ENCODE peak calls at places on chromosomes 13 and 19, in four cellular contexts. One of them, this sample, is unnamed.
A peak's percentile ranks its signal among the peaks of the same experiment; 100 is the strongest.

GRCh38 chr19:31258211-31259052 is 90.8 kb downstream of the TSHZ3 start:
- DNase-seq in neuronal stem cell: no peak
- DNase-seq in lung: no peak
- DNase-seq in tibial artery: peak; percentile 33
- DNase-seq in this sample: no peak

GRCh38 chr13:96238861-96239260 is 149.0 kb downstream of the HS6ST3 start:
- DNase-seq in neuronal stem cell: no peak
- DNase-seq in lung: no peak
- DNase-seq in tibial artery: no peak
- DNase-seq in this sample: no peak

GRCh38 chr19:1249298-1249989 is 1.1 kb downstream of the MIDN start:
- DNase-seq in neuronal stem cell: peak; percentile 97
- DNase-seq in lung: peak; percentile 91
- DNase-seq in tibial artery: peak; percentile 98
- DNase-seq in this sample: peak; percentile 97

GRCh38 chr13:20669162-20669561 is 34.3 kb upstream of the IL17D start:
- DNase-seq in neuronal stem cell: no peak
- DNase-seq in lung: no peak
- DNase-seq in tibial artery: no peak
- DNase-seq in this sample: no peak

GRCh38 chr19:35977446-35978222 is 17.4 kb upstream of the SDHAF1 start:
- DNase-seq in neuronal stem cell: no peak
- DNase-seq in lung: no peak
- DNase-seq in tibial artery: no peak
- DNase-seq in this sample: no peak

GRCh38 chr13:38657191-38657590 is 29.7 kb upstream of the FREM2 start:
- DNase-seq in neuronal stem cell: no peak
- DNase-seq in lung: no peak
- DNase-seq in tibial artery: no peak
- DNase-seq in this sample: no peak

GRCh38 chr13:97456047-97456446 is 22.1 kb downstream of the RAP2A start:
- DNase-seq in neuronal stem cell: no peak
- DNase-seq in lung: no peak
- DNase-seq in tibial artery: no peak
- DNase-seq in this sample: no peak

GRCh38 chr13:40124648-40125045 is 469.2 kb downstream of the COG6 start:
- DNase-seq in neuronal stem cell: no peak
- DNase-seq in lung: no peak
- DNase-seq in tibial artery: no peak
- DNase-seq in this sample: no peak

GRCh38 chr19:54299515-54299914 is 13.5 kb downstream of the LILRA5 start:
- DNase-seq in neuronal stem cell: no peak
- DNase-seq in lung: no peak
- DNase-seq in tibial artery: no peak
- DNase-seq in this sample: no peak

GRCh38 chr13:113066746-113067145 is 38.8 kb upstream of the F7 start:
- DNase-seq in neuronal stem cell: no peak
- DNase-seq in lung: no peak
- DNase-seq in tibial artery: no peak
- DNase-seq in this sample: no peak

GRCh38 chr13:79480954-79481684 is at the start of gene NDFIP2:
- DNase-seq in neuronal stem cell: peak; percentile 77
- DNase-seq in lung: peak; percentile 89
- DNase-seq in tibial artery: peak; percentile 88
- DNase-seq in this sample: peak; percentile 88

GRCh38 chr13:77034883-77035282 is 7.9 kb upstream of the FBXL3 start:
- DNase-seq in neuronal stem cell: no peak
- DNase-seq in lung: no peak
- DNase-seq in tibial artery: no peak
- DNase-seq in this sample: no peak

GRCh38 chr13:38763446-38764381 is 76.8 kb downstream of the FREM2 start:
- DNase-seq in neuronal stem cell: peak; percentile 61
- DNase-seq in lung: no peak
- DNase-seq in tibial artery: no peak
- DNase-seq in this sample: peak; percentile 20

GRCh38 chr13:24894972-24895300 is 131.0 kb downstream of the RNF17 start:
- DNase-seq in neuronal stem cell: no peak
- DNase-seq in lung: no peak
- DNase-seq in tibial artery: no peak
- DNase-seq in this sample: no peak

GRCh38 chr13:95074820-95075219 is 226.4 kb downstream of the ABCC4 start:
- DNase-seq in neuronal stem cell: no peak
- DNase-seq in lung: no peak
- DNase-seq in tibial artery: no peak
- DNase-seq in this sample: no peak

GRCh38 chr13:66409542-66409941 is 820.6 kb downstream of the PCDH9 start:
- DNase-seq in neuronal stem cell: no peak
- DNase-seq in lung: no peak
- DNase-seq in tibial artery: no peak
- DNase-seq in this sample: no peak

GRCh38 chr13:35518337-35518736 is 41.8 kb upstream of the MAB21L1 start:
- DNase-seq in neuronal stem cell: no peak
- DNase-seq in lung: no peak
- DNase-seq in tibial artery: no peak
- DNase-seq in this sample: no peak

GRCh38 chr13:34671136-34671535 is 270.9 kb upstream of the NBEA start:
- DNase-seq in neuronal stem cell: no peak
- DNase-seq in lung: no peak
- DNase-seq in tibial artery: peak; percentile 70
- DNase-seq in this sample: no peak

GRCh38 chr13:24134772-24135171 is 25.7 kb upstream of the SPATA13 start:
- DNase-seq in neuronal stem cell: no peak
- DNase-seq in lung: no peak
- DNase-seq in tibial artery: no peak
- DNase-seq in this sample: no peak

GRCh38 chr13:87872813-87873212 is 201.6 kb downstream of the SLITRK5 start:
- DNase-seq in neuronal stem cell: no peak
- DNase-seq in lung: no peak
- DNase-seq in tibial artery: no peak
- DNase-seq in this sample: no peak

GRCh38 chr19:16342002-16342715 is 17.5 kb downstream of the KLF2 start:
- DNase-seq in neuronal stem cell: no peak
- DNase-seq in lung: no peak
- DNase-seq in tibial artery: no peak
- DNase-seq in this sample: peak; percentile 70

GRCh38 chr19:46599716-46600392 is 1.3 kb upstream of the CALM3 start:
- DNase-seq in neuronal stem cell: no peak
- DNase-seq in lung: no peak
- DNase-seq in tibial artery: no peak
- DNase-seq in this sample: peak; percentile 14

GRCh38 chr13:84137292-84137691 is 255.0 kb upstream of the SLITRK1 start:
- DNase-seq in neuronal stem cell: no peak
- DNase-seq in lung: no peak
- DNase-seq in tibial artery: no peak
- DNase-seq in this sample: no peak

GRCh38 chr13:52737451-52737850 is 2.2 kb downstream of the CNMD start:
- DNase-seq in neuronal stem cell: no peak
- DNase-seq in lung: no peak
- DNase-seq in tibial artery: no peak
- DNase-seq in this sample: no peak

GRCh38 chr13:112881656-112882554 is 87.1 kb upstream of the MCF2L start:
- DNase-seq in neuronal stem cell: no peak
- DNase-seq in lung: no peak
- DNase-seq in tibial artery: no peak
- DNase-seq in this sample: no peak

GRCh38 chr13:26460652-26461051 is 96.8 kb upstream of the WASF3 start:
- DNase-seq in neuronal stem cell: no peak
- DNase-seq in lung: no peak
- DNase-seq in tibial artery: no peak
- DNase-seq in this sample: peak; percentile 86

GRCh38 chr13:26457212-26457611 is 100.3 kb upstream of the WASF3 start:
- DNase-seq in neuronal stem cell: no peak
- DNase-seq in lung: no peak
- DNase-seq in tibial artery: no peak
- DNase-seq in this sample: no peak

GRCh38 chr13:26456578-26457119 is 100.8 kb upstream of the WASF3 start:
- DNase-seq in neuronal stem cell: no peak
- DNase-seq in lung: no peak
- DNase-seq in tibial artery: no peak
- DNase-seq in this sample: no peak

GRCh38 chr13:26459276-26460131 is 98.0 kb upstream of the WASF3 start:
- DNase-seq in neuronal stem cell: no peak
- DNase-seq in lung: no peak
- DNase-seq in tibial artery: no peak
- DNase-seq in this sample: no peak

DNA sequence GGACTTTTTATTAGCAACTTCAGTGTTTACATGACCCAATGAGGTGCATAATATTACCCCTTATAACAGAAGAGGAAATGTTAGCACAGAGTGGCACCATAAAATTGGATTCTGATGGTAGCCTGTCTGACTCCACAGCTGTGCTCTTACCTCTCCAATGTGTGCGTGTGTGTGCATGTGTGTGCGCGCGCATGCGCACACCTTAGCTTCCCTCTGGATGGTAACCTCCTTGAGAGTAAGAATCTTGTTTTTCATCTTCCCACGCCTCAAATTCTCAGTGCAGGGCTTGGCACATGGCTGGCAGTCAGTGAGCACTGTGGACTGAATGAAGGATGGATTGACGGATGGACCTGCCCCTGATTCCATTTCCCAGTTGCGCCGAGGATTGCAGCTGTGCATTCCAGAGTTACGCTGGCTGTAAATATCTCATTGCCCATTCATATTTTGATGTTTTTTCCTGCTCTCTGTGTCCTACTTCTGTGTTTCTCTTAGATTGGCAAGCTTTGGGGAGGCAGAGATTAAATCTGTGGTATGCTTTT is 99.2 kb upstream of the WASF3 start:
- DNase-seq in neuronal stem cell: no peak
- DNase-seq in lung: no peak
- DNase-seq in tibial artery: no peak
- DNase-seq in this sample: no peak
- H3K4me1 ChIP-seq in neuronal stem cell: no peaks in the 10 kb centered on the region
- H3K4me1 ChIP-seq in lung: peaks cover 3% of the 10 kb centered on the region
- H3K4me1 ChIP-seq in tibial artery: peaks cover 5% of the 10 kb centered on the region
- H3K4me1 ChIP-seq in this sample: peaks cover 11% of the 10 kb centered on the region

DNA sequence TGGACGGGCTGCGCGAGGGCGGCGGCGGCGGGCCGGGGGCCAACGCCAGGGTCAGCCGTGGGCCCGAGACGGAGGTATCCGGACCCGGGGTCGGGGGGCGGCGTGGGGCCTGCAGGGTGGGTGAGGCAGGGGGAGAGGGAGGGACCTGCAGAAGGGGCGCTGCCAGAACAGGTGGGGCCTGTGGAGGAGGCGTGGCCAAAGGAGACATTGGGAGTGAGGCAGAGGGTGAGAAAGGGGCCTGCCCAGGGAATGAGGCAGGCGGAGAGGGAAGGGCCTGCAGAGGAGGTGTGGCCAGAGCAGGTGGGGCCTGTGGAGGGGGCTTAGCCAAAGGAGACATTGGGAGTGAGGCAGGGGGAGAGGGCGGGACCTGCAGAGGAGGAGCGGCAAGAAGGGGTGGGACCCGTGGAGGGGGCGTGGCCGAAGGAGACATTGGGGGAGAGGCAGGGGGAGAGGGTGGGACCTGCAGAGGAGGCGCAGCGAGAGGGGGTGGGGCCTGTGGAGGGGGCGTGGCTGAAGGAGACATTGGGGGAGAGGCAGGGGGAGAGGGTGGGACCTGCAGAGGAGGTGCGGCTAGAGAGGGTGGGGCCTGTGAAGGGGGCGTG is 4.2 kb downstream of the PRR36 start:
- DNase-seq in neuronal stem cell: peak; percentile 81
- DNase-seq in lung: no peak
- DNase-seq in tibial artery: no peak
- DNase-seq in this sample: peak; percentile 74
- H3K4me1 ChIP-seq in neuronal stem cell: peaks cover 34% of the 10 kb centered on the region
- H3K4me1 ChIP-seq in lung: no peaks in the 10 kb centered on the region
- H3K4me1 ChIP-seq in tibial artery: peaks cover 34% of the 10 kb centered on the region
- H3K4me1 ChIP-seq in this sample: peaks cover 14% of the 10 kb centered on the region

GRCh38 chr13:26483546-26483945 is 73.9 kb upstream of the WASF3 start:
- DNase-seq in neuronal stem cell: no peak
- DNase-seq in lung: no peak
- DNase-seq in tibial artery: no peak
- DNase-seq in this sample: no peak
- H3K4me1 ChIP-seq in neuronal stem cell: peaks cover 3% of the 10 kb centered on the region
- H3K4me1 ChIP-seq in lung: no peaks in the 10 kb centered on the region
- H3K4me1 ChIP-seq in tibial artery: no peaks in the 10 kb centered on the region
- H3K4me1 ChIP-seq in this sample: no peaks in the 10 kb centered on the region

GRCh38 chr19:8451377-8451776 is 6.6 kb downstream of the HNRNPM start:
- DNase-seq in neuronal stem cell: no peak
- DNase-seq in lung: no peak
- DNase-seq in tibial artery: no peak
- DNase-seq in this sample: no peak

GRCh38 chr19:8446055-8446709 is 1.4 kb downstream of the HNRNPM start:
- DNase-seq in neuronal stem cell: no peak
- DNase-seq in lung: no peak
- DNase-seq in tibial artery: peak; percentile 27
- DNase-seq in this sample: no peak

GRCh38 chr19:8451885-8452284 is 7.1 kb downstream of the HNRNPM start:
- DNase-seq in neuronal stem cell: no peak
- DNase-seq in lung: no peak
- DNase-seq in tibial artery: no peak
- DNase-seq in this sample: no peak

GRCh38 chr19:8452446-8453123 is 7.8 kb downstream of the HNRNPM start:
- DNase-seq in neuronal stem cell: no peak
- DNase-seq in lung: no peak
- DNase-seq in tibial artery: no peak
- DNase-seq in this sample: no peak

DNA sequence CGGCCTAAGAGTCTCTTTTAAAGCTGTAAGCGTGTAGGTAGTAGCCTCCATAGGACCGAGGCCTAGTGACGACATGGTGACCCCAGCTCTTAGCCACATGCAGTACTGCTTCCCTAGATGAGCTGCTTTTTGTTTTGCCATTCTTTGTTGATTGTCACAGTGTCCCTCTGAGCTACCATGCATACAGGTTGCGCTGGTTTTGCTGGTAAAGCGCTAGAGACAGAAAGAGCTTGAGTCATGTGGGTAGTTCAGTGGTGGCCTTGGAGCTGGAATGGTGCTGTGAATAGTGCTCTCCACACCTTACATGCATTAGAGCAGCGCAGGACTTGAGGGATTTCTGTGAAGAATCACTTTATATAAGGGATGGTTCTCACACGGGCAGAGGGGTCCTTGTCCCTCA is 5.1 kb downstream of the HNRNPM start:
- DNase-seq in neuronal stem cell: no peak
- DNase-seq in lung: no peak
- DNase-seq in tibial artery: no peak
- DNase-seq in this sample: no peak
- H3K4me1 ChIP-seq in neuronal stem cell: peaks cover 11% of the 10 kb centered on the region
- H3K4me1 ChIP-seq in lung: peaks cover 36% of the 10 kb centered on the region
- H3K4me1 ChIP-seq in tibial artery: peaks cover 73% of the 10 kb centered on the region
- H3K4me1 ChIP-seq in this sample: peaks cover 47% of the 10 kb centered on the region

This sample was measured in testis.